ENCODE peak calls at places on chromosome 17, in seven cellular contexts. One of them, this sample, is unnamed.

GRCh38 chr17:6930754-6931153 is 65.1 kb upstream of the ALOX12 start:
- DNase-seq in IMR-90: no peak
- DNase-seq in suprapubic skin: no peak
- DNase-seq in A549: no peak
- DNase-seq in breast epithelium: no peak
- DNase-seq in esophagus squamous epithelium: no peak
- DNase-seq in adrenal gland: no peak
- DNase-seq in this sample: no peak

GRCh38 chr17:9229160-9229825 is 208.0 kb downstream of the NTN1 start:
- DNase-seq in IMR-90: no peak
- DNase-seq in suprapubic skin: peak; percentile 61
- DNase-seq in A549: no peak
- DNase-seq in breast epithelium: no peak
- DNase-seq in esophagus squamous epithelium: no peak
- DNase-seq in adrenal gland: no peak
- DNase-seq in this sample: no peak

GRCh38 chr17:47632991-47633390 is 16.7 kb upstream of the KPNB1 start:
- DNase-seq in IMR-90: no peak
- DNase-seq in suprapubic skin: no peak
- DNase-seq in A549: no peak
- DNase-seq in breast epithelium: no peak
- DNase-seq in esophagus squamous epithelium: no peak
- DNase-seq in adrenal gland: no peak
- DNase-seq in this sample: no peak

GRCh38 chr17:43444223-43445008 is 39.4 kb upstream of the DHX8 start:
- DNase-seq in IMR-90: peak; percentile 49
- DNase-seq in suprapubic skin: no peak
- DNase-seq in A549: no peak
- DNase-seq in breast epithelium: peak; percentile 58
- DNase-seq in esophagus squamous epithelium: no peak
- DNase-seq in adrenal gland: no peak
- DNase-seq in this sample: no peak

GRCh38 chr17:41659813-41660212 is 28.9 kb upstream of the EIF1 start:
- DNase-seq in IMR-90: peak; percentile 22
- DNase-seq in suprapubic skin: no peak
- DNase-seq in A549: no peak
- DNase-seq in breast epithelium: no peak
- DNase-seq in esophagus squamous epithelium: no peak
- DNase-seq in adrenal gland: no peak
- DNase-seq in this sample: no peak

GRCh38 chr17:2935622-2936021 is 127.8 kb downstream of the OR1D5 start:
- DNase-seq in IMR-90: peak; percentile 27
- DNase-seq in suprapubic skin: no peak
- DNase-seq in A549: no peak
- DNase-seq in breast epithelium: no peak
- DNase-seq in esophagus squamous epithelium: no peak
- DNase-seq in adrenal gland: no peak
- DNase-seq in this sample: no peak

GRCh38 chr17:16941643-16942042 is 30.3 kb downstream of the TNFRSF13B start:
- DNase-seq in IMR-90: peak; percentile 4
- DNase-seq in suprapubic skin: no peak
- DNase-seq in A549: no peak
- DNase-seq in breast epithelium: no peak
- DNase-seq in esophagus squamous epithelium: no peak
- DNase-seq in adrenal gland: no peak
- DNase-seq in this sample: peak; percentile 11

GRCh38 chr17:49575524-49576120 is at the start of gene NXPH3:
- DNase-seq in IMR-90: peak; percentile 19
- DNase-seq in suprapubic skin: no peak
- DNase-seq in A549: peak; percentile 79
- DNase-seq in breast epithelium: peak; percentile 72
- DNase-seq in esophagus squamous epithelium: no peak
- DNase-seq in adrenal gland: peak; percentile 49
- DNase-seq in this sample: peak; percentile 72

GRCh38 chr17:75412455-75413317 is 7.2 kb upstream of the GRB2 start:
- DNase-seq in IMR-90: peak; percentile 62
- DNase-seq in suprapubic skin: no peak
- DNase-seq in A549: peak; percentile 86
- DNase-seq in breast epithelium: peak; percentile 65
- DNase-seq in esophagus squamous epithelium: no peak
- DNase-seq in adrenal gland: peak; percentile 78
- DNase-seq in this sample: peak; percentile 78

GRCh38 chr17:19760781-19761180 is 12.7 kb upstream of the ALDH3A1 start:
- DNase-seq in IMR-90: no peak
- DNase-seq in suprapubic skin: peak; percentile 11
- DNase-seq in A549: no peak
- DNase-seq in breast epithelium: no peak
- DNase-seq in esophagus squamous epithelium: no peak
- DNase-seq in adrenal gland: no peak
- DNase-seq in this sample: no peak

DNA sequence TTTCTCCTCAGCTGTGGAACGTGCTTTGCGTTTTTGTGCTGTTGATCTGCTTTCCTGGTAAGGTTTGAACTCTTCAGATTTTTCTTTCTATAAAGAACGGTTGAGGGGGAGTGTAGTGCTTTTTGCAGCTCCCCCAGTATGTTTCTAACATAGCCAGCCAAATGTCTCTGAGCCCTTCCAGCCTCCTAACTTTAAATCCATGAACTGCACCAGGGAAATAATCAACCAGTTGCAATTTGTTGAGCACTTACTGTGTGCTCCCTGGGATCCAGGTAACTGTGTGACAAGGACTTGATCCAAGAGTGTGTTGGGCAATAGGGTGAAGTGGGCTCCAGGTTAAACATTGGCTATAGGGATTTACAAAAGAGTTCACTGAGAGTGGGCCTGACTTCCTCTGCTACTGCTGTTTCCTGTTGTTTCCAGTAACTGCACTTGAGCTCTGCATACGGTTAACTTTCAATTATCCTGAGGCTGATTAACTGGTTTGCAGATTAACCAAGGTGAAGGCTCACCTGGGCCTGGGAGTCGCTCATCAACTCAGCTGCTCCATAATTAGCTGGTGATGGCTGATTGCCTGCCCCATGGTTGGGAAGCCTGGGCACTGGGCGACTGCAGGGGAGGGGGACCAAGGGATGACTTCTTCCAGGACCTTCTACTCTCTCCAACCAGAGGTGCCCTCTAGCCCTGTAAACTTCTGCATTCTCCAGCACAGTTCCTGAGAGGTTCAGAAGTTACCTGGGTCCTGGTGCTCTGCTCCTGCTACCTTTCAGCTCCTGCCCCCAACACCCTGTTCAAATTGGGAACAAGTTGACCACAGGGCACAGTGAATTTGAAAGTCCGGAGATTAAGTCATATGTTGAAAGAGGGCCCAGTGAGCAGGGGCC is 19.5 kb downstream of the HLF start:
- DNase-seq in IMR-90: no peak
- DNase-seq in suprapubic skin: no peak
- DNase-seq in A549: no peak
- DNase-seq in breast epithelium: no peak
- DNase-seq in esophagus squamous epithelium: no peak
- DNase-seq in adrenal gland: no peak
- DNase-seq in this sample: no peak
- H3K4me3 ChIP-seq in IMR-90: no peak overlapping the region
- H3K4me3 ChIP-seq in suprapubic skin: no peak overlapping the region
- H3K4me3 ChIP-seq in A549: no peak overlapping the region
- H3K4me3 ChIP-seq in breast epithelium: no peak overlapping the region
- H3K4me3 ChIP-seq in esophagus squamous epithelium: no peak overlapping the region
- H3K4me3 ChIP-seq in adrenal gland: no peak overlapping the region
- H3K4me3 ChIP-seq in this sample: no peak overlapping the region

GRCh38 chr17:79505199-79505598 is 105.7 kb downstream of the RBFOX3 start:
- DNase-seq in IMR-90: no peak
- DNase-seq in suprapubic skin: no peak
- DNase-seq in A549: no peak
- DNase-seq in breast epithelium: no peak
- DNase-seq in esophagus squamous epithelium: no peak
- DNase-seq in adrenal gland: no peak
- DNase-seq in this sample: no peak
- TF ChIP-seq POLR2A in IMR-90: no peak
- TF ChIP-seq POLR2A in suprapubic skin: no peak
- TF ChIP-seq POLR2A in A549: no peak
- TF ChIP-seq POLR2A in breast epithelium: no peak
- TF ChIP-seq POLR2A in esophagus squamous epithelium: no peak
- TF ChIP-seq POLR2A in adrenal gland: no peak
- TF ChIP-seq POLR2A in this sample: no peak

GRCh38 chr17:65062168-65062915 is 5.8 kb upstream of the GNA13 start:
- DNase-seq in IMR-90: no peak
- DNase-seq in suprapubic skin: no peak
- DNase-seq in A549: peak; percentile 31
- DNase-seq in breast epithelium: no peak
- DNase-seq in esophagus squamous epithelium: no peak
- DNase-seq in adrenal gland: peak; percentile 71
- DNase-seq in this sample: no peak
- H3K27ac ChIP-seq in IMR-90: no peak overlapping the region
- H3K27ac ChIP-seq in suprapubic skin: peak overlapping the region; percentile 84
- H3K27ac ChIP-seq in A549: peak overlapping the region; percentile 70
- H3K27ac ChIP-seq in breast epithelium: peak overlapping the region; percentile 86
- H3K27ac ChIP-seq in esophagus squamous epithelium: peak overlapping the region; percentile 84
- H3K27ac ChIP-seq in adrenal gland: peak overlapping the region; percentile 83
- H3K27ac ChIP-seq in this sample: no peak overlapping the region

GRCh38 chr17:37766951-37767350 is 22.1 kb upstream of the HNF1B start:
- DNase-seq in IMR-90: no peak
- DNase-seq in suprapubic skin: no peak
- DNase-seq in A549: no peak
- DNase-seq in breast epithelium: no peak
- DNase-seq in esophagus squamous epithelium: no peak
- DNase-seq in adrenal gland: no peak
- DNase-seq in this sample: no peak

GRCh38 chr17:37762669-37763068 is 17.8 kb upstream of the HNF1B start:
- DNase-seq in IMR-90: peak; percentile 37
- DNase-seq in suprapubic skin: no peak
- DNase-seq in A549: no peak
- DNase-seq in breast epithelium: no peak
- DNase-seq in esophagus squamous epithelium: no peak
- DNase-seq in adrenal gland: no peak
- DNase-seq in this sample: no peak

GRCh38 chr17:37761065-37761464 is 16.2 kb upstream of the HNF1B start:
- DNase-seq in IMR-90: no peak
- DNase-seq in suprapubic skin: no peak
- DNase-seq in A549: no peak
- DNase-seq in breast epithelium: no peak
- DNase-seq in esophagus squamous epithelium: no peak
- DNase-seq in adrenal gland: no peak
- DNase-seq in this sample: no peak

GRCh38 chr17:37768438-37768837 is 23.6 kb upstream of the HNF1B start:
- DNase-seq in IMR-90: no peak
- DNase-seq in suprapubic skin: no peak
- DNase-seq in A549: no peak
- DNase-seq in breast epithelium: no peak
- DNase-seq in esophagus squamous epithelium: no peak
- DNase-seq in adrenal gland: no peak
- DNase-seq in this sample: no peak

GRCh38 chr17:37764383-37764782 is 19.5 kb upstream of the HNF1B start:
- DNase-seq in IMR-90: no peak
- DNase-seq in suprapubic skin: no peak
- DNase-seq in A549: no peak
- DNase-seq in breast epithelium: no peak
- DNase-seq in esophagus squamous epithelium: no peak
- DNase-seq in adrenal gland: no peak
- DNase-seq in this sample: no peak
- H3K4me3 ChIP-seq in IMR-90: no peak overlapping the region
- H3K4me3 ChIP-seq in suprapubic skin: no peak overlapping the region
- H3K4me3 ChIP-seq in A549: no peak overlapping the region
- H3K4me3 ChIP-seq in breast epithelium: no peak overlapping the region
- H3K4me3 ChIP-seq in esophagus squamous epithelium: no peak overlapping the region
- H3K4me3 ChIP-seq in adrenal gland: no peak overlapping the region
- H3K4me3 ChIP-seq in this sample: no peak overlapping the region

DNA sequence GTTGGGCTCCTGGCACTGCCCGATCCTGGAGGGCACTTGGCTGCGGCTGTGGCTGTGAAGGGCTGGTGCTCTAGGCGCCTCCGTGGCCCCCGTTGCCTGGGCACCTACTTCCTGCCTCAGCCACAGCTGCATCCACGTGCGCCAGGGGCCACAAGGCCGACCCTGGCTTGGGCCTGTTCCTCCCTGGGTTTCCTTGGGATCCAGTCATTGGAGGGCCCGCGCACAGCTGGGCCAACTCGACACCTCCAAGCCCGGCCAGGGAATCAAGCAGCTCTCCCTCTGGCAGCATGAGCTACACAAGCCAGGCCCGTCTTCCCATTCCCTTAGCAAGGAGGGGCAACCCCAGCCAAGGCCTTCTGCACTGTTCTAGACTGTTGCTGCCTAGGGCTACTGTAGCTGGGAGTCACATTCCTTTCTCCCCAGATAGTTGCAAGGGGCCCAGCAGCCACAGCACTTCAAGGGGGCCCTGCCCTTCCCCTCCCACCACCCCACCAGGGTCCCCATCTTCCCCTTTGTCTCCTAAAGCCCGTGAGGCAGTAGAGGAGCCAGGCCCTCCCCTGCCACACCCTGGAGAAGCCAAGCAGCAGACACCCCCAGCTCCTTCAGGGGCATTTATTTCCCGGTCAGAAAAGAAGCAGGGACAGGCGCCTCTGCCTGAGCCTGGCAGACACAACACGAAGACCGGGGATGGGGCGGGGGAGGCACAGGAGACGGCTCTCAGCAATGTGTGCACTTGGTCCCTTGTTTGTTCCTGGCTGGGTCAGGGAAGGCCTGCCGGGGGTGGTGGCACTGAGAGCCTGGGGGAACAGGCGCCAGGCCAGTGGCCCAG is 3.8 kb downstream of the ARHGDIA start:
- DNase-seq in IMR-90: peak; percentile 52
- DNase-seq in suprapubic skin: no peak
- DNase-seq in A549: no peak
- DNase-seq in breast epithelium: no peak
- DNase-seq in esophagus squamous epithelium: no peak
- DNase-seq in adrenal gland: peak; percentile 74
- DNase-seq in this sample: no peak
- TF ChIP-seq POLR2A in IMR-90: no peak
- TF ChIP-seq POLR2A in suprapubic skin: no peak
- TF ChIP-seq POLR2A in A549: peak; percentile 54
- TF ChIP-seq POLR2A in breast epithelium: no peak
- TF ChIP-seq POLR2A in esophagus squamous epithelium: no peak
- TF ChIP-seq POLR2A in adrenal gland: peak; percentile 27
- TF ChIP-seq POLR2A in this sample: peak; percentile 42

This sample was measured in Peyer's patch.